ENCODE peak calls at places on chromosome 21, in four cellular contexts. M is body of pancreas, Y is OCI-M1, V is NCI-H460. B is an unnamed sample.

GRCh38 chr21:32448803-32449594 is 36.5 kb downstream of the EVA1C start:
- DNase-seq in M (no peak), Y (no peak), V (no peak), B (no peak)

GRCh38 chr21:44301961-44302406 is 2.1 kb downstream of the PFKL start:
- DNase-seq in M (peak), Y (no peak), V (no peak), B (no peak)

GRCh38 chr21:43362306-43362927 is 64.5 kb downstream of the SIK1 start:
- DNase-seq in M (peak), Y (no peak), V (no peak), B (peak)

GRCh38 chr21:15442743-15443142 is 287.0 kb upstream of the USP25 start:
- DNase-seq in M (no peak), Y (no peak), V (peak), B (no peak)

GRCh38 chr21:32535616-32536015 is 49.7 kb downstream of the TCP10L start:
- DNase-seq in M (no peak), Y (no peak), V (no peak), B (no peak)

GRCh38 chr21:17921579-17922530 is 102.7 kb upstream of the C21orf91 start:
- DNase-seq in M (peak), Y (no peak), V (no peak), B (no peak)

GRCh38 chr21:37437376-37438080 is 71.0 kb downstream of the DYRK1A start:
- DNase-seq in M (no peak), Y (peak), V (no peak), B (no peak)

GRCh38 chr21:42411891-42412635 is 8.4 kb downstream of the UBASH3A start:
- DNase-seq in M (no peak), Y (no peak), V (no peak), B (no peak)

GRCh38 chr21:33750017-33750416 is 107.7 kb downstream of the ITSN1 start:
- DNase-seq in M (no peak), Y (no peak), V (no peak), B (no peak)

GRCh38 chr21:43004926-43005325 is 30.6 kb downstream of the PKNOX1 start:
- DNase-seq in M (no peak), Y (no peak), V (no peak), B (no peak)

GRCh38 chr21:45057886-45058285 is 16.5 kb upstream of the ADARB1 start:
- DNase-seq in M (no peak), Y (no peak), V (no peak), B (no peak)

GRCh38 chr21:45415188-45415942 is 10.4 kb downstream of the COL18A1 start:
- DNase-seq in M (no peak), Y (no peak), V (no peak), B (no peak)

GRCh38 chr21:37547615-37547975 is 181.0 kb downstream of the DYRK1A start:
- DNase-seq in M (no peak), Y (no peak), V (no peak), B (peak)

GRCh38 chr21:31713115-31713514 is 18.8 kb downstream of the SCAF4 start:
- DNase-seq in M (no peak), Y (no peak), V (no peak), B (no peak)

GRCh38 chr21:38671716-38672115 is 134.0 kb upstream of the ETS2 start:
- DNase-seq in M (no peak), Y (no peak), V (no peak), B (no peak)

GRCh38 chr21:33961061-33961460 is 45.5 kb upstream of the ATP5PO start:
- DNase-seq in M (no peak), Y (no peak), V (no peak), B (no peak)

GRCh38 chr21:28479660-28480059 is 513.0 kb downstream of the LTN1 start:
- DNase-seq in M (no peak), Y (no peak), V (no peak), B (no peak)

GRCh38 chr21:29133241-29133640 is 2.8 kb downstream of the MAP3K7CL start:
- DNase-seq in M (no peak), Y (no peak), V (no peak), B (no peak)

B was measured in KBM-7.